ENCODE peak calls at places on chromosomes 3 and 15, in seven cellular contexts. M is endothelial cell, T is astrocyte of the spinal cord, D is tibial artery, R is GM12865, V is cardiac fibroblast, L is lower lobe of right lung. U is an unnamed sample.

GRCh38 chr3:185715091-185715490 is 109.8 kb downstream of the IGF2BP2 start:
- DNase-seq in R (no peak), V (no peak), M (no peak), T (no peak), L (no peak), D (no peak), U (no peak)

GRCh38 chr3:171183042-171183441 is 156.5 kb upstream of the SLC2A2 start:
- DNase-seq in M (peak), T (no peak), R (no peak), L (no peak), D (no peak), V (peak), U (no peak)

GRCh38 chr3:196624008-196624790 is 15.3 kb upstream of the NRROS start:
- DNase-seq in M (no peak), T (no peak), R (peak), D (no peak), L (no peak), V (no peak), U (no peak)

GRCh38 chr3:86771741-86772512 is 219.0 kb downstream of the VGLL3 start:
- DNase-seq in R (peak), L (no peak), D (no peak), T (no peak), M (no peak), V (no peak), U (no peak)

GRCh38 chr3:37736632-37737031 is 125.0 kb upstream of the CTDSPL start:
- DNase-seq in M (no peak), V (no peak), T (no peak), L (no peak), D (no peak), R (peak), U (no peak)

GRCh38 chr15:51336011-51336410 is 2.4 kb downstream of the CYP19A1 start:
- DNase-seq in D (peak), R (no peak), T (no peak), L (no peak), M (no peak), V (no peak), U (no peak)

GRCh38 chr3:127970966-127971592 is 56.0 kb downstream of the KBTBD12 start:
- DNase-seq in D (no peak), L (no peak), V (peak), R (peak), T (peak), M (no peak), U (no peak)

GRCh38 chr3:188432826-188433525 is 279.0 kb downstream of the LPP start:
- DNase-seq in V (peak), R (peak), D (no peak), L (no peak), M (no peak), T (peak), U (no peak)

GRCh38 chr15:25971053-25971452 is 107.9 kb upstream of the ATP10A start:
- DNase-seq in D (no peak), R (no peak), V (no peak), L (no peak), T (no peak), M (no peak), U (no peak)

GRCh38 chr3:105878061-105878460 is 9.2 kb upstream of the CBLB start:
- DNase-seq in R (no peak), T (peak), L (no peak), D (no peak), V (peak), M (no peak), U (no peak)

GRCh38 chr15:92810418-92811138 is 89.5 kb upstream of the CHD2 start:
- DNase-seq in M (no peak), R (peak), T (peak), V (peak), D (peak), L (peak), U (no peak)

GRCh38 chr3:174162550-174162949 is 696.6 kb upstream of the NAALADL2 start:
- DNase-seq in L (no peak), V (peak), R (no peak), M (no peak), T (no peak), D (no peak), U (no peak)

GRCh38 chr3:65785065-65785645 is 253.6 kb downstream of the MAGI1 start:
- DNase-seq in M (peak), R (peak), D (no peak), T (peak), V (peak), L (no peak), U (no peak)

GRCh38 chr3:185631508-185632206 is 45.6 kb downstream of the SENP2 start:
- DNase-seq in V (no peak), T (no peak), D (no peak), L (no peak), R (no peak), M (no peak), U (no peak)

GRCh38 chr3:128416578-128417150 is 50.0 kb downstream of the DNAJB8 start:
- DNase-seq in R (no peak), L (no peak), V (peak), D (no peak), M (no peak), T (peak), U (no peak)

GRCh38 chr3:184711366-184712247 is at the start of gene MAGEF1:
- DNase-seq in M (peak), L (peak), T (peak), V (peak), D (peak), R (peak), U (peak)

GRCh38 chr3:129536374-129536667 is 6.7 kb upstream of the H1-8 start:
- DNase-seq in M (no peak), T (no peak), L (no peak), D (no peak), V (no peak), R (no peak), U (no peak)

GRCh38 chr3:100525753-100526612 is 33.6 kb downstream of the TMEM45A start:
- DNase-seq in M (no peak), R (no peak), L (no peak), D (no peak), V (peak), T (peak), U (no peak)

GRCh38 chr15:68429691-68430470 is 2.1 kb downstream of the ITGA11 start:
- DNase-seq in L (no peak), R (no peak), T (no peak), V (no peak), D (peak), M (no peak), U (peak)

GRCh38 chr15:39969871-39970270 is 36.0 kb downstream of the EIF2AK4 start:
- DNase-seq in V (peak), D (peak), R (no peak), M (no peak), T (peak), L (peak), U (peak)

GRCh38 chr15:74130089-74130848 is at the start of gene ISLR2:
- DNase-seq in T (peak), L (no peak), D (no peak), V (no peak), R (no peak), M (no peak), U (no peak)

GRCh38 chr15:29132110-29132420 is 137.6 kb downstream of the NSMCE3 start:
- DNase-seq in D (peak), T (no peak), M (no peak), V (no peak), L (peak), R (no peak), U (no peak)

GRCh38 chr3:46882377-46883015 is 5.0 kb downstream of the PTH1R start:
- DNase-seq in R (peak), D (peak), L (no peak), M (peak), T (peak), V (no peak), U (no peak)

GRCh38 chr3:53229606-53230005 is 26.2 kb downstream of the TKT start:
- DNase-seq in D (peak), T (no peak), M (no peak), L (peak), R (no peak), V (no peak), U (no peak)

GRCh38 chr3:161444678-161445077 is 51.9 kb upstream of the OTOL1 start:
- DNase-seq in V (no peak), D (no peak), L (no peak), T (peak), M (no peak), R (no peak), U (no peak)

GRCh38 chr3:168511428-168512014 is 415.8 kb upstream of the GOLIM4 start:
- DNase-seq in L (no peak), M (no peak), T (peak), D (no peak), V (peak), R (peak), U (no peak)

GRCh38 chr15:69648215-69648614 is 195.6 kb downstream of the RPLP1 start:
- DNase-seq in R (no peak), M (no peak), L (no peak), V (no peak), D (no peak), T (no peak), U (no peak)

GRCh38 chr3:59247402-59247841 is 197.6 kb upstream of the CFAP20DC start:
- DNase-seq in R (peak), L (no peak), D (no peak), M (no peak), V (no peak), T (no peak), U (no peak)

DNA sequence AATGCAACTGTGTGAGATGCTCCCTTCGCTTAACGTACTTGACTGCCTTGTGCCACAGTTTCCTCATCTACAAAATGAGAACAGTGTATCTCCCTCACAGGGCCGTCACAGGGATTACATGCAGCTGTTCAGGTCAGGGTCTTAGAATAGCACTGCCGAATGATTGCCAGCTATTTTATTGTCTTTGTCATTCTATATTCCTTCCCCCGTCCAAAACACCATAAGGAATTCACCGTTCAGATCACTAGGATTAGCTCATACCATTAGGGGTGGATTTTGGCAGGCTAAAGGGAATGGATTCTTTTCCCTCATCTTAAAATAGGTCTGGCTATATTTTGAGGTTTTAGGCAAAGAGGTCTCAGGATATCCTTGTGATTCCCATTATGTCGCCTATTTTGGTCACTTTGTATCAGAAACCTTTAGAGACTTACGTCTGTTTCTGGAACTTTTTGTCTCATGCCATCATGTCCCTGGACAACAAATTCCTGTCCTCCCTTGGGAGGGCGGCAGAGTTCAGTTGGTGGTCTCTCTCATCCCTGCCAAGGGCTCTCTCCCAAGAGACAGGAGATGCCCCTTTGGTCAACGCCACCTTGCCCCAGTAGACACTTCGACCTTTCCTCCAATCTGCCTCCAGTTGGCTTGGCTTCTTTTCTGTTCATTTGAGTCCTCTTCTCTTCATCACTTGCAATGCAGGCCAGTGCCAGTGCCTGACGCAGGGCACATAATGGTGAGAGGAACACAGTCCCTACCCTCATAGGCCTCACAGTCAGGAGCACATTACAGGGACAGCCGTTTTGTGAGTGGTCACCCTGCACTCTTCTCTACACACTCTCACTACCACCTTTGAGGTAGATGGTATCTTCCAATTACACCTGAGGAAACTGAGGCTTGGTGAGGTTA is 171.6 kb upstream of the BHLHE40 start:
- DNase-seq in T (no peak), V (no peak), R (no peak), D (peak), M (no peak), L (no peak), U (no peak)
- TF ChIP-seq CTCF in T (no peak), V (no peak), R (no peak), D (no peak), M (no peak), L (no peak), U (no peak)

GRCh38 chr15:41583795-41584194 is 24.8 kb downstream of the TYRO3 start:
- DNase-seq in V (no peak), D (no peak), M (no peak), L (no peak), R (no peak), T (no peak), U (no peak)

GRCh38 chr15:41577863-41578735 is 19.1 kb downstream of the TYRO3 start:
- DNase-seq in V (no peak), D (no peak), M (no peak), T (no peak), R (no peak), L (no peak), U (no peak)

GRCh38 chr15:41578736-41579383 is 19.8 kb downstream of the TYRO3 start:
- DNase-seq in V (no peak), M (no peak), D (no peak), T (no peak), R (no peak), L (no peak), U (no peak)

GRCh38 chr15:41584636-41585139 is 25.7 kb downstream of the TYRO3 start:
- DNase-seq in V (no peak), R (no peak), L (no peak), M (no peak), D (no peak), T (peak), U (no peak)

DNA sequence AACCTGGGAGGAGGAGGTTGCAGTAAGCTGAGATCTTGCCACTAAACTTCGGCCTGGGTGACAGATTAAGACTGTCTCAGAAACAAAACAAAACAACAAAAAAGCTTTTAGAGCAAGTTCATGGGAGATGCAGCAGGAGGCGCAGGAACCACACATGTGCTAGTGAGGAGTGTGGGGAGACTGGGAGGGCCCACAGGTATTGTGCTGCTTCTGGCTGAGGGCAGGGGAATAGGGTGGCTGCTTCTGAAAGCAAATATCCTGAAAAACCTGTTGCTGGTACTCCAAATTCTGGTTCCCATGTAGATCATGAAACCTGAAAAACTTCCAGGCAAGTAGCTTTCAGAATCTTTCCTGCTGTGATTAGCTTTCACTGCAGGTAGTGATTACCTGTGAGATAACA is 22.1 kb downstream of the TYRO3 start:
- DNase-seq in V (peak), R (peak), T (no peak), L (no peak), M (no peak), D (no peak), U (no peak)
- TF ChIP-seq CTCF in V (peak), R (peak), T (peak), L (peak), M (no peak), D (no peak), U (no peak)

DNA sequence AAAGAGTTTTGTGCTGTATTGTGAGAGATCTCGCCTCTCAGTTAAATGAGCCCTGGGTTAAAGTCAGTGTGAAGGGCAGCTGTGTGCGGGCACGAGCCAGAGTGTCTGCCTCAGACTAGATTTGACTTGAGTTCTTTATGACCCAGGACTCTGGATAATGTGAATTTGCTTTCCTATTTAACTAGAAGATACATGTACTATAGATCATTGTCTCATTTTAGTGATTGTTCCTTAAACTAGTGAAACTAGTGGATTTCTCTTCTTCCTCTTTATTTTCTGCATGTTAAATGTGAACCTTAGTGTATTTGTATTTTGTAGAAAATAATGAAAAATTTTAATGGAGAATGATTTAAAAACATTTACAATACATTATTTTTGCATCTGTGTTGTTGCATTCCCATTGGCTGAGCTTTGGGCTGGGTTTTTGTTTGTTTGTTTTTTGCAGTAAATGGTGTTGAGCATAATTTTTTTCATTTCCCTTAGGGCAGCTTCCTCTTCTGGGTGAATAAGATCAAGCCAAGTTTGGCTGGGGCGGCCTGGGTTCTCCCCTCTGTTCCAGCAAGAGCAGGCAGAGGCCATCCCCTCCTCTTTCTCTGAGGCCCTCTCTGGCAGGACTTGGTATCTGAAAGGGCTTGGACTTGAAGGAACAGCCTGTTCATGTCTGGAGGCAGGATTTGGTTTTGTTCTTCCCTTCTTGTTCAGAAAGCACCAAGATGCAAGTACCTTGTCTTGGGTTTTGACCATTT is 15.0 kb downstream of the GCSAM start:
- DNase-seq in T (no peak), R (peak), M (peak), L (peak), V (no peak), D (no peak), U (no peak)
- TF ChIP-seq CTCF in T (no peak), R (peak), M (no peak), L (no peak), V (peak), D (no peak), U (no peak)

GRCh38 chr3:124033360-124034015 is 41.6 kb upstream of the ROPN1 start:
- DNase-seq in L (peak), T (no peak), D (peak), M (no peak), V (no peak), R (no peak), U (no peak)
- TF ChIP-seq CTCF in L (no peak), T (no peak), D (no peak), M (peak), V (no peak), R (no peak), U (no peak)